ENCODE peak calls at places on chromosomes 12 and 14, in ten cellular contexts. One of them, this sample, is unnamed.

GRCh38 chr12:120713861-120714482 is 3.7 kb downstream of the UNC119B start:
- DNase-seq in GM04504: peak; percentile 56
- DNase-seq in neural progenitor cell: peak; percentile 92
- DNase-seq in HTR-8/SVneo: peak; percentile 83
- DNase-seq in A673: peak; percentile 89
- DNase-seq in amniotic epithelial cell: peak; percentile 76
- DNase-seq in T follicular helper cell: peak; percentile 55
- DNase-seq in heart left ventricle: peak; percentile 70
- DNase-seq in NCI-H1436: peak; percentile 77
- DNase-seq in left lung: peak; percentile 58
- DNase-seq in this sample: peak; percentile 97

GRCh38 chr14:94689218-94689984 is 77.2 kb downstream of the SERPINA3 start:
- DNase-seq in GM04504: peak; percentile 17
- DNase-seq in neural progenitor cell: peak; percentile 86
- DNase-seq in HTR-8/SVneo: peak; percentile 73
- DNase-seq in A673: peak; percentile 77
- DNase-seq in amniotic epithelial cell: peak; percentile 18
- DNase-seq in T follicular helper cell: peak; percentile 3
- DNase-seq in heart left ventricle: peak; percentile 64
- DNase-seq in NCI-H1436: peak; percentile 33
- DNase-seq in left lung: peak; percentile 41
- DNase-seq in this sample: peak; percentile 78

GRCh38 chr14:93954900-93955891 is 21.2 kb downstream of the ASB2 start:
- DNase-seq in GM04504: no peak
- DNase-seq in neural progenitor cell: no peak
- DNase-seq in HTR-8/SVneo: no peak
- DNase-seq in A673: no peak
- DNase-seq in amniotic epithelial cell: no peak
- DNase-seq in T follicular helper cell: peak; percentile 34
- DNase-seq in heart left ventricle: no peak
- DNase-seq in NCI-H1436: no peak
- DNase-seq in left lung: peak; percentile 53
- DNase-seq in this sample: no peak

GRCh38 chr14:37311233-37311632 is 113.5 kb downstream of the MIPOL1 start:
- DNase-seq in GM04504: no peak
- DNase-seq in neural progenitor cell: no peak
- DNase-seq in HTR-8/SVneo: no peak
- DNase-seq in A673: no peak
- DNase-seq in amniotic epithelial cell: no peak
- DNase-seq in T follicular helper cell: no peak
- DNase-seq in heart left ventricle: no peak
- DNase-seq in NCI-H1436: no peak
- DNase-seq in left lung: no peak
- DNase-seq in this sample: no peak

GRCh38 chr12:111201036-111201435 is 167.9 kb downstream of the PHETA1 start:
- DNase-seq in GM04504: no peak
- DNase-seq in neural progenitor cell: peak; percentile 39
- DNase-seq in HTR-8/SVneo: no peak
- DNase-seq in A673: peak; percentile 38
- DNase-seq in amniotic epithelial cell: no peak
- DNase-seq in T follicular helper cell: no peak
- DNase-seq in heart left ventricle: no peak
- DNase-seq in NCI-H1436: peak; percentile 21
- DNase-seq in left lung: no peak
- DNase-seq in this sample: peak; percentile 43

GRCh38 chr12:64532734-64533351 is 77.5 kb upstream of the RASSF3 start:
- DNase-seq in GM04504: no peak
- DNase-seq in neural progenitor cell: no peak
- DNase-seq in HTR-8/SVneo: no peak
- DNase-seq in A673: no peak
- DNase-seq in amniotic epithelial cell: no peak
- DNase-seq in T follicular helper cell: no peak
- DNase-seq in heart left ventricle: no peak
- DNase-seq in NCI-H1436: no peak
- DNase-seq in left lung: no peak
- DNase-seq in this sample: no peak

GRCh38 chr12:95789126-95790024 is 1.2 kb downstream of the NTN4 start:
- DNase-seq in GM04504: no peak
- DNase-seq in neural progenitor cell: peak; percentile 48
- DNase-seq in HTR-8/SVneo: peak; percentile 23
- DNase-seq in A673: no peak
- DNase-seq in amniotic epithelial cell: no peak
- DNase-seq in T follicular helper cell: no peak
- DNase-seq in heart left ventricle: peak; percentile 62
- DNase-seq in NCI-H1436: no peak
- DNase-seq in left lung: no peak
- DNase-seq in this sample: peak; percentile 71

GRCh38 chr14:72636094-72636493 is 257.8 kb downstream of the DPF3 start:
- DNase-seq in GM04504: no peak
- DNase-seq in neural progenitor cell: no peak
- DNase-seq in HTR-8/SVneo: no peak
- DNase-seq in A673: no peak
- DNase-seq in amniotic epithelial cell: no peak
- DNase-seq in T follicular helper cell: no peak
- DNase-seq in heart left ventricle: no peak
- DNase-seq in NCI-H1436: no peak
- DNase-seq in left lung: no peak
- DNase-seq in this sample: no peak

GRCh38 chr12:67720383-67720856 is 71.9 kb downstream of the DYRK2 start:
- DNase-seq in GM04504: peak; percentile 75
- DNase-seq in neural progenitor cell: no peak
- DNase-seq in HTR-8/SVneo: peak; percentile 78
- DNase-seq in A673: peak; percentile 17
- DNase-seq in amniotic epithelial cell: peak; percentile 71
- DNase-seq in T follicular helper cell: no peak
- DNase-seq in heart left ventricle: peak; percentile 70
- DNase-seq in NCI-H1436: no peak
- DNase-seq in left lung: no peak
- DNase-seq in this sample: no peak

GRCh38 chr12:15555466-15555865 is 233.2 kb downstream of the PTPRO start:
- DNase-seq in GM04504: no peak
- DNase-seq in neural progenitor cell: no peak
- DNase-seq in HTR-8/SVneo: no peak
- DNase-seq in A673: no peak
- DNase-seq in amniotic epithelial cell: no peak
- DNase-seq in T follicular helper cell: no peak
- DNase-seq in heart left ventricle: no peak
- DNase-seq in NCI-H1436: no peak
- DNase-seq in left lung: no peak
- DNase-seq in this sample: no peak

GRCh38 chr14:105488781-105489606 is 2.1 kb upstream of the TEDC1 start:
- DNase-seq in GM04504: no peak
- DNase-seq in neural progenitor cell: peak; percentile 53
- DNase-seq in HTR-8/SVneo: no peak
- DNase-seq in A673: no peak
- DNase-seq in amniotic epithelial cell: no peak
- DNase-seq in T follicular helper cell: no peak
- DNase-seq in heart left ventricle: peak; percentile 52
- DNase-seq in NCI-H1436: no peak
- DNase-seq in left lung: no peak
- DNase-seq in this sample: no peak

GRCh38 chr12:66085213-66085612 is 45.3 kb downstream of the LLPH start:
- DNase-seq in GM04504: no peak
- DNase-seq in neural progenitor cell: no peak
- DNase-seq in HTR-8/SVneo: no peak
- DNase-seq in A673: no peak
- DNase-seq in amniotic epithelial cell: no peak
- DNase-seq in T follicular helper cell: no peak
- DNase-seq in heart left ventricle: no peak
- DNase-seq in NCI-H1436: no peak
- DNase-seq in left lung: no peak
- DNase-seq in this sample: no peak

GRCh38 chr14:71764701-71765347 is 167.4 kb upstream of the RGS6 start:
- DNase-seq in GM04504: peak; percentile 7
- DNase-seq in neural progenitor cell: peak; percentile 16
- DNase-seq in HTR-8/SVneo: no peak
- DNase-seq in A673: no peak
- DNase-seq in amniotic epithelial cell: no peak
- DNase-seq in T follicular helper cell: no peak
- DNase-seq in heart left ventricle: no peak
- DNase-seq in NCI-H1436: no peak
- DNase-seq in left lung: no peak
- DNase-seq in this sample: no peak

GRCh38 chr12:68405292-68405900 is 73.2 kb upstream of the MDM1 start:
- DNase-seq in GM04504: no peak
- DNase-seq in neural progenitor cell: no peak
- DNase-seq in HTR-8/SVneo: no peak
- DNase-seq in A673: peak; percentile 35
- DNase-seq in amniotic epithelial cell: peak; percentile 67
- DNase-seq in T follicular helper cell: no peak
- DNase-seq in heart left ventricle: no peak
- DNase-seq in NCI-H1436: no peak
- DNase-seq in left lung: no peak
- DNase-seq in this sample: no peak

GRCh38 chr14:105532735-105533141 is 6.4 kb downstream of the TMEM121 start:
- DNase-seq in GM04504: no peak
- DNase-seq in neural progenitor cell: peak; percentile 45
- DNase-seq in HTR-8/SVneo: no peak
- DNase-seq in A673: peak; percentile 32
- DNase-seq in amniotic epithelial cell: peak; percentile 3
- DNase-seq in T follicular helper cell: no peak
- DNase-seq in heart left ventricle: no peak
- DNase-seq in NCI-H1436: no peak
- DNase-seq in left lung: no peak
- DNase-seq in this sample: peak; percentile 8

GRCh38 chr12:121628536-121628935 is 2.2 kb downstream of the ORAI1 start:
- DNase-seq in GM04504: no peak
- DNase-seq in neural progenitor cell: no peak
- DNase-seq in HTR-8/SVneo: no peak
- DNase-seq in A673: no peak
- DNase-seq in amniotic epithelial cell: no peak
- DNase-seq in T follicular helper cell: no peak
- DNase-seq in heart left ventricle: no peak
- DNase-seq in NCI-H1436: no peak
- DNase-seq in left lung: no peak
- DNase-seq in this sample: no peak

GRCh38 chr14:23054000-23054811 is 3.1 kb downstream of the CDH24 start:
- DNase-seq in GM04504: no peak
- DNase-seq in neural progenitor cell: peak; percentile 39
- DNase-seq in HTR-8/SVneo: no peak
- DNase-seq in A673: peak; percentile 54
- DNase-seq in amniotic epithelial cell: no peak
- DNase-seq in T follicular helper cell: no peak
- DNase-seq in heart left ventricle: no peak
- DNase-seq in NCI-H1436: no peak
- DNase-seq in left lung: no peak
- DNase-seq in this sample: peak; percentile 52

GRCh38 chr12:111211910-111212757 is 156.8 kb downstream of the PHETA1 start:
- DNase-seq in GM04504: no peak
- DNase-seq in neural progenitor cell: peak; percentile 81
- DNase-seq in HTR-8/SVneo: no peak
- DNase-seq in A673: peak; percentile 21
- DNase-seq in amniotic epithelial cell: no peak
- DNase-seq in T follicular helper cell: no peak
- DNase-seq in heart left ventricle: no peak
- DNase-seq in NCI-H1436: no peak
- DNase-seq in left lung: no peak
- DNase-seq in this sample: peak; percentile 83

GRCh38 chr14:94867931-94868597 is 98.2 kb upstream of the GSC start:
- DNase-seq in GM04504: no peak
- DNase-seq in neural progenitor cell: peak; percentile 24
- DNase-seq in HTR-8/SVneo: no peak
- DNase-seq in A673: peak; percentile 53
- DNase-seq in amniotic epithelial cell: no peak
- DNase-seq in T follicular helper cell: no peak
- DNase-seq in heart left ventricle: no peak
- DNase-seq in NCI-H1436: no peak
- DNase-seq in left lung: no peak
- DNase-seq in this sample: peak; percentile 37

GRCh38 chr12:90281156-90281868 is 572.7 kb upstream of the ATP2B1 start:
- DNase-seq in GM04504: no peak
- DNase-seq in neural progenitor cell: no peak
- DNase-seq in HTR-8/SVneo: no peak
- DNase-seq in A673: no peak
- DNase-seq in amniotic epithelial cell: no peak
- DNase-seq in T follicular helper cell: no peak
- DNase-seq in heart left ventricle: no peak
- DNase-seq in NCI-H1436: no peak
- DNase-seq in left lung: no peak
- DNase-seq in this sample: no peak